ENCODE peak calls at places on chromosome 11, in five cellular contexts. J, Z, T, Y and W are unnamed samples.

GRCh38 chr11:64323373-64323772 is 5.5 kb downstream of the PRDX5 start:
- DNase-seq in T (no peak), Z (no peak), J (no peak), Y (no peak), W (no peak)

GRCh38 chr11:87260811-87261210 is 223.1 kb downstream of the TMEM135 start:
- DNase-seq in Z (no peak), T (no peak), J (no peak), Y (peak; percentile 52), W (no peak)

GRCh38 chr11:503179-503981 is 3.7 kb downstream of the RNH1 start:
- DNase-seq in T (no peak), Z (no peak), Y (peak; percentile 90), J (no peak), W (peak; percentile 72)

GRCh38 chr11:60786811-60787567 is 1.9 kb downstream of the MS4A10 start:
- DNase-seq in Y (peak; percentile 80), J (peak; percentile 7), T (no peak), Z (peak; percentile 85), W (peak; percentile 92)

GRCh38 chr11:68541983-68542382 is 81.4 kb downstream of the PPP6R3 start:
- DNase-seq in Z (no peak), Y (no peak), T (no peak), J (no peak), W (peak; percentile 74)

GRCh38 chr11:6475936-6476335 is 2.2 kb upstream of the TRIM3 start:
- DNase-seq in J (no peak), Y (no peak), Z (no peak), T (no peak), W (peak; percentile 12)

GRCh38 chr11:112163875-112164521 is at the start of gene IL18:
- DNase-seq in Y (no peak), T (peak; percentile 74), J (no peak), Z (no peak), W (no peak)

GRCh38 chr11:2517016-2517385 is 72.2 kb downstream of the KCNQ1 start:
- DNase-seq in J (no peak), Y (no peak), T (no peak), Z (no peak), W (no peak)

GRCh38 chr11:126561327-126561893 is 205.9 kb downstream of the ST3GAL4 start:
- DNase-seq in J (peak; percentile 21), T (peak; percentile 73), Y (peak; percentile 75), Z (peak; percentile 48), W (peak; percentile 57)

GRCh38 chr11:1570001-1570453 is 2.0 kb downstream of the DUSP8 start:
- DNase-seq in Z (no peak), T (no peak), Y (no peak), J (no peak), W (no peak)

GRCh38 chr11:66950113-66950535 is 8.1 kb downstream of the PC start:
- DNase-seq in J (peak; percentile 80), T (peak; percentile 81), Y (peak; percentile 60), Z (no peak), W (peak; percentile 87)

GRCh38 chr11:94938399-94939055 is 34.8 kb downstream of the CWC15 start:
- DNase-seq in Y (peak; percentile 95), T (no peak), J (no peak), Z (peak; percentile 81), W (peak; percentile 97)

GRCh38 chr11:104442320-104442719 is 278.4 kb upstream of the PDGFD start:
- DNase-seq in J (no peak), Y (peak; percentile 53), T (peak; percentile 78), Z (no peak), W (no peak)

GRCh38 chr11:67498544-67498972 is 6.6 kb downstream of the PITPNM1 start:
- DNase-seq in Y (no peak), Z (peak; percentile 73), T (no peak), J (no peak), W (no peak)

GRCh38 chr11:33692013-33692504 is 8.6 kb downstream of the C11orf91 start:
- DNase-seq in T (peak; percentile 95), Z (peak; percentile 76), Y (peak; percentile 98), J (peak; percentile 95), W (peak; percentile 97)

GRCh38 chr11:81497202-81497804 is 1236.4 kb downstream of the FAM181B start:
- DNase-seq in Y (peak; percentile 20), T (peak; percentile 50), Z (no peak), J (no peak), W (peak; percentile 40)

GRCh38 chr11:98155696-98156095 is 865.1 kb upstream of the CNTN5 start:
- DNase-seq in T (no peak), J (no peak), Z (no peak), Y (no peak), W (no peak)

GRCh38 chr11:92302766-92303165 is 78.1 kb downstream of the FAT3 start:
- DNase-seq in T (peak; percentile 37), Z (no peak), Y (no peak), J (no peak), W (no peak)

GRCh38 chr11:71991494-71991893 is 7.2 kb upstream of the IL18BP start:
- DNase-seq in Z (no peak), Y (no peak), J (no peak), T (no peak), W (no peak)

GRCh38 chr11:95469268-95469667 is 238.3 kb upstream of the SESN3 start:
- DNase-seq in Z (no peak), Y (no peak), J (no peak), T (peak; percentile 37), W (peak; percentile 65)

GRCh38 chr11:27296406-27296994 is 66.5 kb downstream of the CCDC34 start:
- DNase-seq in Z (no peak), Y (peak; percentile 82), J (peak; percentile 25), T (peak; percentile 75), W (peak; percentile 75)

GRCh38 chr11:129853508-129854228 is 38.0 kb downstream of the TMEM45B start:
- DNase-seq in T (peak; percentile 97), Z (peak; percentile 17), J (no peak), Y (peak; percentile 54), W (peak; percentile 46)

GRCh38 chr11:1896895-1897294 is 5.2 kb upstream of the PRR33 start:
- DNase-seq in Z (no peak), T (no peak), Y (no peak), J (no peak), W (no peak)

GRCh38 chr11:2825886-2826678 is 59.5 kb downstream of the CDKN1C start:
- DNase-seq in Z (peak; percentile 65), Y (peak; percentile 97), T (peak; percentile 89), J (peak; percentile 93), W (peak; percentile 93)

GRCh38 chr11:63549411-63549810 is 12.8 kb downstream of the PLAAT4 start:
- DNase-seq in Z (no peak), T (no peak), Y (no peak), J (no peak), W (no peak)

GRCh38 chr11:92867913-92868619 is 101.4 kb upstream of the MTNR1B start:
- DNase-seq in J (no peak), T (peak; percentile 44), Y (no peak), Z (no peak), W (no peak)

GRCh38 chr11:67435031-67435726 is 2.3 kb downstream of the PTPRCAP start:
- DNase-seq in Y (no peak), J (no peak), Z (no peak), T (peak; percentile 45), W (no peak)

GRCh38 chr11:11577246-11577855 is 44.5 kb downstream of the GALNT18 start:
- DNase-seq in J (no peak), Y (peak; percentile 15), Z (peak; percentile 49), T (peak; percentile 49), W (peak; percentile 16)

GRCh38 chr11:94175545-94175944 is 46.9 kb downstream of the PANX1 start:
- DNase-seq in T (peak; percentile 70), Z (no peak), J (peak; percentile 35), Y (peak; percentile 88), W (peak; percentile 92)

GRCh38 chr11:19429108-19429760 is 188.5 kb upstream of the E2F8 start:
- DNase-seq in Y (no peak), J (no peak), T (no peak), Z (no peak), W (no peak)

GRCh38 chr11:103433380-103433779 is 324.2 kb downstream of the DYNC2H1 start:
- DNase-seq in T (peak; percentile 94), J (peak; percentile 35), Y (peak; percentile 69), Z (no peak), W (peak; percentile 86)

GRCh38 chr11:132784441-132784840 is 747.9 kb downstream of the OPCML start:
- DNase-seq in T (peak; percentile 2), Z (peak; percentile 27), J (no peak), Y (no peak), W (no peak)

DNA sequence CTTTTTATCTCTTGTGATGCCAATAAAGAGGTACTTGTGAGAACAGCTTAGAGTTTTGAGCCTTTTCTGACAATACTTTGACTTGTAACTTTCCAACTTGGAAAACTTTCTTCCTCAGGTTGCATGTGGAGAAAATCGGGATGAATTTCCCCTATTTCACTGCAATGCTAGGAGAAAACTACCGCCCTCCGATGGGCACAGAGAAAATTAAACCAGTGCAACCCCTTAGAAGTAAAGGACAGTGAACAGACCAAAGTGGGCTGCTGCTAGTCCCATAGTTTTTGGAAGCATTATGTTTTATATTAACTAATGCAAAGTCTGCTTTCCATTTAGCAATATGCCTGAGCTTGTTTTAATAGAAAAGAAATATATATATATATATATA is 195.5 kb upstream of the RAG2 start:
- DNase-seq in J (no peak), T (no peak), Z (no peak), Y (peak; percentile 26), W (no peak)
- TF ChIP-seq CTCF in J (peak; percentile 37), T (peak; percentile 3), Z (no peak), Y (peak; percentile 46), W (no peak)

DNA sequence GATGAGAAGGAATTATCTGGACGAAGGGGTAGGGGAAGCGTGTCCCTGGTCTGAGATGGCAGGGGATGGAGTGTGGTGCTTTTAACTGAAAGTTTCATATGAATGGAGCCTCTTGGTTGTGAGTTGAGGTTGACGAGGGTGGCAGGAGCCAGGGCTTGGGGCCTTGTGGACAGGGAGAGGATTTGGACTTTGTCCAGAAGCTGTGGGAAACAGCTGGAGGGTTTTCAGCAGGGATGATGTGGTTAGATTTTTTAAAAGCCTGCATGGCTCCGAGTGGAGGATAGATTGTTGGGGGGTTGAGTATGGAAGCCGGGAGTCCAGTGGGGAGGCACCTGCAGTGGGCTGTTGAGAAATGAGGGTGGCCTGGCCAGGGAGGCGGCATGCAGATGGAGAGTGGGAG is 24.8 kb downstream of the MYO7A start:
- DNase-seq in Y (peak; percentile 31), J (no peak), Z (no peak), T (no peak), W (peak; percentile 11)
- H3K4me3 ChIP-seq in Y (no peak overlapping the region), J (no peak overlapping the region), Z (no peak overlapping the region), T (no peak overlapping the region), W (no peak overlapping the region)

DNA sequence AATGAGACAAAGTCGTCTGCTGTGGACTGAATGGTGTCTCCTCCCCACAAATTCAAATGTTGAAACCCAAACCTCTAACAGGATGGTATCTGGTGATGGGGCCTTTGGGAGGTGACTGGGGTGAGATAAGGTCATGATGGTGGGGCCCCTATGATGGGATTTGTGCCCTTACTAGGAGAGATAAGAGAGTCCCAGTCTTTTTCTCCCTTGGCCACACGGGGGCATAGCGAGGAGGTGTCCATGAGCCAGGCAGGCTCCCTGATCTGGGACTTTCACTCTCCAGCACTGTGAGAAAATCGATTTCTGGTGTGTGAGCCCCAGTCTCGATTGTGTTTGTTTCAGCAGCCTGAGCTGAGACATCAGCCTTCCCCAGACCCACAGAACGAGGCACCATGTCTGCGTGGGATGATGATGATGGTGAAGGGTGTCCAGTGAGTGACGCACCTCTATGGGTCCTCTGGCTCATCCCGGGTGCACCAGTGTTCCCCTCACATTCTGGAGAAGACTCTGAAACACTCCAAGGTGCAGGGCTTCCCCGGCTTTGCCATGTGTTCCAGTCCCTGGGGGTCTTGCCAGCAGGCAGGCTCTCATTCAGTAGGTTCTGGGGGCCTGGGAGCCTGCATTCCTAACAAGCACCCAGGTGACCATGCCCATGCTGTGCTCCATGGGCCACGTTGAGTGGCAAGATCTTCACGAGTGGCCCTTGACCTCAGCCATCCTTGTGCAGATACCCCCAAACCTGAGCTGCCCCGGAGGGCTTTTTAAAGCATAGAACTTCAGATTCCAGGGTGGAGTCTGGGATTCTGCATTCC is 363.0 kb downstream of the CTTN start:
- DNase-seq in J (no peak), T (no peak), Y (no peak), Z (no peak), W (no peak)
- TF ChIP-seq CTCF in J (no peak), T (no peak), Y (no peak), Z (no peak), W (peak; percentile 1)

GRCh38 chr11:36508743-36509142 is 1.3 kb downstream of the TRAF6 start:
- DNase-seq in Z (no peak), J (no peak), T (no peak), Y (no peak), W (no peak)
- H3K4me3 ChIP-seq in Z (peak overlapping the region; percentile 89), J (peak overlapping the region; percentile 91), T (peak overlapping the region; percentile 98), Y (peak overlapping the region; percentile 97), W (peak overlapping the region; percentile 97)